ENCODE peak calls at places on chromosomes 2 and 18, in five cellular contexts. S is HEK293T, H is NCI-H2107, I is left cardiac atrium, L is mammary epithelial cell. V is an unnamed sample.

GRCh38 chr2:150100834-150101233 is 386.6 kb downstream of the RND3 start:
- DNase-seq in S (no peak), H (no peak), I (no peak), L (no peak), V (no peak)

GRCh38 chr2:238169708-238170251 is 11.0 kb downstream of the ERFE start:
- DNase-seq in S (no peak), H (no peak), I (no peak), L (peak), V (no peak)

GRCh38 chr2:205970348-205970747 is 115.6 kb downstream of the INO80D start:
- DNase-seq in S (no peak), H (no peak), I (no peak), L (no peak), V (no peak)

GRCh38 chr2:237269121-237269875 is 144.7 kb downstream of the COL6A3 start:
- DNase-seq in S (no peak), H (no peak), I (no peak), L (no peak), V (no peak)

GRCh38 chr18:49024408-49024807 is 73.6 kb upstream of the SMAD7 start:
- DNase-seq in S (no peak), H (no peak), I (no peak), L (no peak), V (no peak)

GRCh38 chr2:157158111-157158510 is 99.4 kb upstream of the GALNT5 start:
- DNase-seq in S (no peak), H (no peak), I (no peak), L (peak), V (no peak)

GRCh38 chr2:196821195-196821594 is 12.0 kb upstream of the C2orf66 start:
- DNase-seq in S (no peak), H (no peak), I (no peak), L (no peak), V (no peak)

GRCh38 chr18:79397830-79398761 is 2.4 kb downstream of the NFATC1 start:
- DNase-seq in S (no peak), H (no peak), I (no peak), L (no peak), V (no peak)

GRCh38 chr18:58316943-58317342 is 272.9 kb downstream of the NEDD4L start:
- DNase-seq in S (no peak), H (no peak), I (no peak), L (no peak), V (peak)

GRCh38 chr2:226215902-226216503 is 583.6 kb downstream of the IRS1 start:
- DNase-seq in S (peak), H (peak), I (peak), L (peak), V (peak)

GRCh38 chr2:14866953-14867352 is 234.4 kb downstream of the LRATD1 start:
- DNase-seq in S (no peak), H (peak), I (no peak), L (no peak), V (no peak)

GRCh38 chr2:100959225-100959880 is 42.7 kb upstream of the RPL31 start:
- DNase-seq in S (no peak), H (no peak), I (no peak), L (no peak), V (no peak)

GRCh38 chr18:49020621-49021021 is 69.9 kb upstream of the SMAD7 start:
- DNase-seq in S (no peak), H (no peak), I (peak), L (peak), V (no peak)

GRCh38 chr2:46334389-46335345 is 37.5 kb downstream of the EPAS1 start:
- DNase-seq in S (no peak), H (no peak), I (no peak), L (peak), V (no peak)

GRCh38 chr2:199303814-199304213 is 153.9 kb downstream of the SATB2 start:
- DNase-seq in S (no peak), H (no peak), I (no peak), L (peak), V (no peak)

GRCh38 chr2:12718662-12719399 is 2.1 kb downstream of the TRIB2 start:
- DNase-seq in S (no peak), H (no peak), I (no peak), L (peak), V (no peak)

GRCh38 chr2:101860782-101861181 is 131.0 kb upstream of the IL1R2 start:
- DNase-seq in S (no peak), H (no peak), I (no peak), L (no peak), V (no peak)

GRCh38 chr2:127188797-127189196 is 31.3 kb downstream of the CYP27C1 start:
- DNase-seq in S (no peak), H (no peak), I (no peak), L (no peak), V (no peak)

GRCh38 chr18:58805482-58806187 is 59.0 kb upstream of the ZNF532 start:
- DNase-seq in S (no peak), H (peak), I (no peak), L (peak), V (no peak)

GRCh38 chr2:233026211-233026813 is 6.2 kb upstream of the NEU2 start:
- DNase-seq in S (no peak), H (no peak), I (no peak), L (peak), V (no peak)

GRCh38 chr2:128599700-128600099 is 281.0 kb upstream of the HS6ST1 start:
- DNase-seq in S (no peak), H (no peak), I (no peak), L (no peak), V (no peak)

GRCh38 chr2:53744395-53745065 is 23.1 kb upstream of the CHAC2 start:
- DNase-seq in S (no peak), H (no peak), I (no peak), L (no peak), V (no peak)

GRCh38 chr2:187034434-187034833 is 185.5 kb upstream of the ZSWIM2 start:
- DNase-seq in S (no peak), H (no peak), I (no peak), L (no peak), V (no peak)

GRCh38 chr2:200223385-200223784 is 83.1 kb upstream of the SPATS2L start:
- DNase-seq in S (no peak), H (no peak), I (no peak), L (no peak), V (no peak)

GRCh38 chr2:135694711-135695110 is 46.9 kb upstream of the UBXN4 start:
- DNase-seq in S (no peak), H (no peak), I (no peak), L (peak), V (no peak)

GRCh38 chr2:222783592-222783991 is 77.2 kb upstream of the ACSL3 start:
- DNase-seq in S (no peak), H (no peak), I (no peak), L (no peak), V (no peak)

GRCh38 chr18:29184654-29185053 is 1007.7 kb upstream of the CDH2 start:
- DNase-seq in S (no peak), H (no peak), I (no peak), L (peak), V (no peak)

GRCh38 chr18:52333860-52334259 is 6.1 kb upstream of the DCC start:
- DNase-seq in S (no peak), H (no peak), I (no peak), L (no peak), V (no peak)

GRCh38 chr2:229340086-229340760 is 69.1 kb upstream of the PID1 start:
- DNase-seq in S (no peak), H (no peak), I (no peak), L (no peak), V (no peak)

GRCh38 chr2:145801210-145801609 is 1281.3 kb upstream of the ZEB2 start:
- DNase-seq in S (no peak), H (no peak), I (no peak), L (no peak), V (no peak)